ENCODE peak calls at places on chromosomes 2 and 18, in four cellular contexts. K, T, P and C are unnamed samples.

GRCh38 chr2:44642123-44642857 is 280.5 kb downstream of the CAMKMT start:
- DNase-seq in P (no peak), T (no peak), K (no peak), C (no peak)

GRCh38 chr2:143600136-143600535 is 470.9 kb downstream of the ARHGAP15 start:
- DNase-seq in P (no peak), T (no peak), K (no peak), C (no peak)

GRCh38 chr2:164430166-164430783 is 191.0 kb downstream of the GRB14 start:
- DNase-seq in P (peak; percentile 23), K (no peak), T (no peak), C (no peak)

GRCh38 chr18:63258749-63259580 is 60.6 kb downstream of the BCL2 start:
- DNase-seq in T (no peak), K (no peak), P (no peak), C (no peak)

GRCh38 chr2:204315236-204315662 is 230.0 kb upstream of the PARD3B start:
- DNase-seq in K (no peak), P (no peak), T (no peak), C (no peak)

GRCh38 chr18:70245941-70246537 is 40.6 kb upstream of the RTTN start:
- DNase-seq in T (no peak), P (no peak), K (no peak), C (no peak)

GRCh38 chr2:191675807-191676667 is 1.9 kb upstream of the NABP1 start:
- DNase-seq in T (no peak), P (no peak), K (peak; percentile 94), C (no peak)

GRCh38 chr18:34771958-34772357 is 61.9 kb downstream of the DTNA start:
- DNase-seq in P (no peak), K (no peak), T (no peak), C (no peak)

GRCh38 chr2:40740419-40740818 is 288.5 kb upstream of the SLC8A1 start:
- DNase-seq in P (no peak), K (no peak), T (no peak), C (no peak)

GRCh38 chr2:23545811-23546210 is 160.8 kb downstream of the KLHL29 start:
- DNase-seq in K (no peak), T (no peak), P (no peak), C (no peak)

GRCh38 chr2:16722677-16723076 is 57.0 kb upstream of the CYRIA start:
- DNase-seq in P (no peak), K (no peak), T (no peak), C (peak; percentile 64)

GRCh38 chr2:240635998-240636547 is 10.8 kb downstream of the GPR35 start:
- DNase-seq in P (no peak), T (no peak), K (no peak), C (no peak)

GRCh38 chr2:142188562-142188961 is 57.7 kb upstream of the LRP1B start:
- DNase-seq in K (no peak), P (no peak), T (no peak), C (no peak)

GRCh38 chr2:10742666-10743065 is 21.2 kb downstream of the ATP6V1C2 start:
- DNase-seq in P (no peak), K (no peak), T (no peak), C (no peak)

GRCh38 chr2:101735166-101735533 is 37.6 kb downstream of the MAP4K4 start:
- DNase-seq in T (no peak), K (no peak), P (no peak), C (no peak)

GRCh38 chr2:40535891-40536290 is 84.0 kb upstream of the SLC8A1 start:
- DNase-seq in P (no peak), T (no peak), K (no peak), C (no peak)

GRCh38 chr2:105545731-105546622 is 147.1 kb upstream of the FHL2 start:
- DNase-seq in T (peak; percentile 80), P (peak; percentile 46), K (no peak), C (peak; percentile 86)

GRCh38 chr2:241739651-241740050 is 5.2 kb downstream of the D2HGDH start:
- DNase-seq in P (no peak), T (no peak), K (no peak), C (no peak)

GRCh38 chr2:240993446-240994160 is 4.8 kb upstream of the SNED1 start:
- DNase-seq in P (no peak), T (no peak), K (no peak), C (peak; percentile 41)

GRCh38 chr2:220785181-220785580 is 786.9 kb downstream of the EPHA4 start:
- DNase-seq in T (no peak), K (no peak), P (no peak), C (no peak)

GRCh38 chr2:179106342-179107178 is 56.6 kb upstream of the CCDC141 start:
- DNase-seq in T (no peak), P (peak; percentile 83), K (peak; percentile 56), C (no peak)

GRCh38 chr2:119264781-119265692 is 41.4 kb downstream of the STEAP3 start:
- DNase-seq in T (peak; percentile 73), K (peak; percentile 7), P (peak; percentile 24), C (no peak)

GRCh38 chr18:80147037-80147417 is 38.0 kb downstream of the ADNP2 start:
- DNase-seq in K (no peak), P (no peak), T (no peak), C (no peak)

GRCh38 chr2:33477473-33478468 is 1.3 kb downstream of the RASGRP3 start:
- DNase-seq in K (no peak), T (peak; percentile 28), P (no peak), C (no peak)

GRCh38 chr2:150570712-150571111 is 83.2 kb upstream of the RND3 start:
- DNase-seq in T (no peak), K (no peak), P (no peak), C (no peak)

GRCh38 chr2:202831241-202831997 is 40.1 kb downstream of the ICA1L start:
- DNase-seq in P (peak; percentile 61), K (peak; percentile 61), T (peak; percentile 28), C (peak; percentile 53)

GRCh38 chr18:73245345-73245744 is 377.6 kb upstream of the NETO1 start:
- DNase-seq in P (no peak), K (no peak), T (no peak), C (peak; percentile 51)

GRCh38 chr18:2222270-2223185 is 348.8 kb downstream of the METTL4 start:
- DNase-seq in K (no peak), P (no peak), T (no peak), C (no peak)

GRCh38 chr18:25737710-25738251 is 352.6 kb downstream of the SS18 start:
- DNase-seq in T (no peak), P (peak; percentile 6), K (no peak), C (no peak)

GRCh38 chr2:15782009-15782751 is 158.2 kb upstream of the MYCN start:
- DNase-seq in T (no peak), P (no peak), K (no peak), C (no peak)

DNA sequence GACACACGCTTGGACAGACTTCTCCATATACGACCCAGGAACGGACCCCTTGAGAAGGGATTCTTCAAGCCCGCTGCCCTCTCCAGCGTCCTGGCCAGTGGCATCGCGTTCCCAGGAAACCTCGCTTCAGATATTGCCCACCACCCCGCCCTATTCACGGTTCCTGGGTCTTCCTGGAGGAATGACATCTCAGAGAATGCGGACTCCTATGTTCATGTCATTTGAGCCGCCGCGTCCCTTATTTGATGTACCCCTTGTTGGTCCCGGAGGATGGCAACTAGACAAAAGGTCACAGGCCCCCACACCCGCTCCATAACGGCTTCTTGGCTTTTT is 588 bp upstream of the CCDC93 start:
- DNase-seq in P (no peak), K (no peak), T (no peak), C (no peak)
- TF ChIP-seq EGR1 in P (no peak), K (no peak), T (no peak), C (no peak)

GRCh38 chr2:158773121-158773520 is 22.0 kb upstream of the DAPL1 start:
- DNase-seq in T (no peak), P (no peak), K (no peak), C (no peak)
- TF ChIP-seq CEBPB in T (no peak), P (no peak), K (no peak), C (no peak)

GRCh38 chr18:76923485-76924085 is 101.2 kb downstream of the ZNF236 start:
- DNase-seq in K (no peak), P (peak; percentile 34), T (peak; percentile 42), C (peak; percentile 15)
- TF ChIP-seq EGR1 in K (no peak), P (no peak), T (no peak), C (no peak)

DNA sequence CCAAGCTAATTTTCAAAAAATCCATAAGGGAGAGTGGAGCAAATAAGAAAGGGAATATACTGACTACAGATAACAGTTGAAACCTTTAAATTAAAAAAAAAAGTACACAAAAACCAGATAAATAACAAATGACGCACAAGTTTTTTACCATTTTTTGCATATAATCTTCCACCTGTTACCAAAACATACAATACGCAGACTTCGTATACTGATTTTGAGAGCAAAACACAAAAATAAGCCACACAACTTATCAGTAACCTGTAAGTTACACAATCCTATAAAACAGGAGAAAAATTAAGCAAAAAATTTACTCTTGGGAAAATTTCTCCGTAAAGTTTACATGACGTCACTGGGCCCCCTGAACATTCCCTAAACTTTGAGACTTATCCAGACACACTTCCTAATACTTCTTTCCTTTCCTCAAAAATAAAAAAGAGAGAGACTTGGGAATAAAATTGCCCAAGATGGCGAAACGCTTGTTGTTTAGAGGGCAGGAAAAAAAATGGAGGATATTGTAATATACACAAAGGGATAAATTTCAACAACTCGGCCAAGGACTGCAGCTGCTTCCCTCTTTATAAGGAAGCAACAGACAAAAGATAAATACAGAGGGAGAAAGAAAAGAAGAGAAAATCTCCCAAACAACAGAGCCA is 1.7 kb downstream of the BAZ2B start:
- DNase-seq in K (no peak), T (no peak), P (peak; percentile 7), C (no peak)
- TF ChIP-seq CEBPB in K (no peak), T (peak; percentile 92), P (peak; percentile 42), C (no peak)

GRCh38 chr2:43158259-43158880 is 68.0 kb downstream of the ZFP36L2 start:
- DNase-seq in T (no peak), K (no peak), P (peak; percentile 19), C (no peak)
- TF ChIP-seq EGR1 in T (peak; percentile 73), K (no peak), P (peak; percentile 79), C (no peak)

GRCh38 chr2:230968921-230969672 is 26.8 kb upstream of the SPATA3 start:
- DNase-seq in T (no peak), P (no peak), K (no peak), C (no peak)
- TF ChIP-seq CEBPB in T (no peak), P (no peak), K (no peak), C (no peak)

DNA sequence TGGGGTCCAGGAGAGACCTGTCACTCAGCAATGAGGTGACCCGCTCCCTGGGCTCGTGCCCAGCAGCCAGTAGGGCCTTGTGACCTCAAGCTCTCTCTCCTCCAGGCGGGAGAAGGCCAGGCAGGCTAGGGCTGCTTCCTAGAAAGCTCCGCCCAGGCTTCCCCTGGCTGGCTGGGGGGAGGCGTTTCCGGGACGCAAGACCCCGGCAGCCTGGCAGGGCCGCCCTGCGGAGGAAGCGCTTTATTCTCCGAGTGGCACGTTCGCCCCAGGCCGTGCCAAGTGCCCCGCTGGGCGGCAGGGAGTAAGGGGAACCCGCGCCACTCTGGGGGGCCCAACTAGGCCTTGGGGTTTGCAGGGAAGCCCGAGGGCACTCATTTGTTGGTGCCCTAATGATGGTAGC is 21.2 kb upstream of the EPAS1 start:
- DNase-seq in P (no peak), T (no peak), K (no peak), C (peak; percentile 71)
- TF ChIP-seq EGR1 in P (no peak), T (no peak), K (no peak), C (no peak)

GRCh38 chr2:176976766-176977165 is 235.8 kb upstream of the HNRNPA3 start:
- DNase-seq in P (no peak), T (no peak), K (no peak), C (no peak)
- TF ChIP-seq CEBPB in P (no peak), T (no peak), K (no peak), C (no peak)